ENCODE peak calls at places on chromosomes 12 and 14, in five cellular contexts. J, W, Y, E and O are unnamed samples. For H3K27me3, the result is how much of the 10 kb centered on the place peaks cover.

GRCh38 chr14:89417469-89418225 is 614 bp upstream of the FOXN3 start:
- DNase-seq in E (peak), W (no peak), Y (peak), J (peak), O (peak)

GRCh38 chr14:103014466-103015319 is 42.7 kb downstream of the CDC42BPB start:
- DNase-seq in W (no peak), Y (no peak), J (no peak), E (no peak), O (peak)

GRCh38 chr12:90086281-90086680 is 377.6 kb upstream of the ATP2B1 start:
- DNase-seq in J (no peak), W (no peak), Y (no peak), E (peak), O (no peak)

GRCh38 chr12:14076538-14076937 is 95.1 kb upstream of the GRIN2B start:
- DNase-seq in W (no peak), Y (no peak), J (no peak), E (peak), O (no peak)

GRCh38 chr14:100306256-100306505 is at the start of gene SLC25A29:
- DNase-seq in J (no peak), Y (no peak), E (no peak), W (peak), O (no peak)

GRCh38 chr12:56805282-56805855 is 42.2 kb downstream of the HSD17B6 start:
- DNase-seq in W (no peak), J (no peak), E (no peak), Y (no peak), O (no peak)

GRCh38 chr14:91318911-91319310 is 74.4 kb upstream of the GPR68 start:
- DNase-seq in Y (no peak), W (no peak), J (no peak), E (no peak), O (no peak)

GRCh38 chr14:88411039-88411438 is 25.6 kb downstream of the SPATA7 start:
- DNase-seq in E (no peak), Y (no peak), J (no peak), W (no peak), O (no peak)

GRCh38 chr12:76247026-76247688 is 101.1 kb downstream of the BBS10 start:
- DNase-seq in E (no peak), W (no peak), Y (no peak), J (no peak), O (no peak)

GRCh38 chr14:28982228-28982627 is 215.6 kb downstream of the FOXG1 start:
- DNase-seq in J (no peak), Y (no peak), E (no peak), W (no peak), O (no peak)

GRCh38 chr12:4256043-4256826 is 17.3 kb upstream of the CCND2 start:
- DNase-seq in W (no peak), Y (no peak), J (no peak), E (no peak), O (no peak)

GRCh38 chr12:82996168-82996812 is 309.6 kb downstream of the TMTC2 start:
- DNase-seq in E (peak), Y (peak), J (no peak), W (no peak), O (no peak)

GRCh38 chr14:77108753-77109152 is 10.7 kb downstream of the CIPC start:
- DNase-seq in J (no peak), Y (no peak), E (no peak), W (no peak), O (no peak)

GRCh38 chr12:54723653-54724256 is 75.6 kb upstream of the DCD start:
- DNase-seq in E (peak), J (no peak), Y (no peak), W (no peak), O (peak)

GRCh38 chr12:103799504-103800251 is 41.4 kb downstream of the NT5DC3 start:
- DNase-seq in E (peak), J (no peak), W (no peak), Y (peak), O (peak)

DNA sequence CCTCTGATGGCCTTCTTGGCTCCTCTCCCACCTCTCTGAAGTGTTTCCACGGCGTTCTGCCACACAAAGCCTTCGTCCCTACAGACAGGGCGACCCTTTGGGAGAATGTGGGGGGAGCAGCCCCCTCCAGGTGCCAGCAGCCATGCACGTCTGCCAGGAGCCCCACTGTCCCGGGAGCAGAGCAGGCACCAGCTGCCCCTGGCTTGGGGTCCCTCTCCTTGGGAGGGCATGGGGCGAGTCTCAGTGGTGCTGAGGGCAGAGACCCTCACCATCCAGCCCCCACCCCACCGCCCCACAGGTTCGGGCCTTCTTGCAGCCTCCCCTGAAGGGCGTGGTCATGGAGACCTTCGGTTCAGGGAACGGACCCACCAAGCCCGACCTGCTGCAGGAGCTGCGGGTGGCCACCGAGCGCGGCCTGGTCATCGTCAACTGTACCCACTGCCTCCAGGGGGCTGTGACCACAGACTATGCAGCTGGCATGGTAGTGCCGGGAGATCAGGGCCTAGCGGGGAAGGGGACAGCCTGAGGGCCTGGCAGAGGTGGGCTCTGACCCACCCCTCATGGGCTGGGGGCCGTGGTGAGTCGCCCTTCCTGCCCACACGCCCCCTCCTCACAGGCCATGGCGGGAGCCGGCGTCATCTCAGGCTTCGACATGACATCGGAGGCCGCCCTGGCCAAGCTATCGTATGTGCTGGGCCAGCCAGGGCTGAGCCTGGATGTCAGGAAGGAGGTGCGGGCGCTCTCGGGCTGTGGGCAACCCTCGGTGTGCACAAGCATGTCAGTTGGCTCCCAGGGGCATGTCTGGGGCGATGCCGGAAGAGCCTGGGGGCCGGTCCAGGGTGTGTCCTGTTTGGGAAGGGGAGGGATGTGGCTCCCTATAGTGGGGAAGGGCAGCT is 18.8 kb downstream of the ASPG start:
- DNase-seq in W (no peak), Y (no peak), E (no peak), J (no peak), O (no peak)
- H3K27ac ChIP-seq in W (no peak), Y (no peak), E (no peak), J (no peak), O (no peak)

DNA sequence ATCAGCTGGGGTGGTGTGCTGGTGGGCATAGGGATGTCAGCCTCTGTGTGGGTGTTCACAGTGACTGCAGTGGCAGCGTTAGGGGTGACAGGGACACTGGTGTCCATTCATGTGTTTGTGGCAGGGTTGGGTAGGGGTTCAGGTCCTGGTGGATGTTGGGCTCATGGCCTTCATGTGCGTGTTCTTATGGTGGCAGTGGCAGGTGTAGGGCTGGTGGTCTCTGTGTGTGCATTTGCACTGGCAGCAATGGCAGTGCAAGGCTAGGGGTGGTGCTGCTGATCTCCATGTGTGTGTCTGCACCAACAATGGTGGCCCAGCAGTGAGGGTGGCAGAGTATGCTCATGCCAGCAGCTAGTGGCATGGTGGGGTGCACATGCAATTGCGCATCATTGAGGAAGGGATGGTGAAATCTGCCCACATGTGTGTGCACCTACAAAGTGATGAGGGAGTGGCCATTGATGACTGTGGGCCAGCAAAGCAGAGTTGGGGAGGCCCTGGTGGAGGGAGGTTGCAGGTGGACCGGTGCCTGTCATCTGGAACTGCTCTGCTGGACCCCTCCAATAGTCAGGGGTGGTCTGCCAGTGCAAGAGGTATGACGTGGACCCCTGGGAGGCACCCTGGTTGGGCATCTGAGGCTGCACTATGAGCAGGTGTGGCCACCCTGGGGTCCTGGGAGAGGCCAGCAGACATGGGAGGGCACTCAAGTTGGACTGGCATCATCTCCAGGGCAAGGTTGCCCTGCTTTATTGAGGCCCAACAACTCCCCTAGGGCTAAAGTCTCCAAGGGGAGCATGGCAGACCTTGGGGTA is 182.9 kb downstream of the TTC6 start:
- DNase-seq in E (no peak), W (no peak), Y (no peak), J (no peak), O (no peak)
- TF ChIP-seq CTCF in E (no peak), W (no peak), Y (no peak), J (no peak), O (no peak)

DNA sequence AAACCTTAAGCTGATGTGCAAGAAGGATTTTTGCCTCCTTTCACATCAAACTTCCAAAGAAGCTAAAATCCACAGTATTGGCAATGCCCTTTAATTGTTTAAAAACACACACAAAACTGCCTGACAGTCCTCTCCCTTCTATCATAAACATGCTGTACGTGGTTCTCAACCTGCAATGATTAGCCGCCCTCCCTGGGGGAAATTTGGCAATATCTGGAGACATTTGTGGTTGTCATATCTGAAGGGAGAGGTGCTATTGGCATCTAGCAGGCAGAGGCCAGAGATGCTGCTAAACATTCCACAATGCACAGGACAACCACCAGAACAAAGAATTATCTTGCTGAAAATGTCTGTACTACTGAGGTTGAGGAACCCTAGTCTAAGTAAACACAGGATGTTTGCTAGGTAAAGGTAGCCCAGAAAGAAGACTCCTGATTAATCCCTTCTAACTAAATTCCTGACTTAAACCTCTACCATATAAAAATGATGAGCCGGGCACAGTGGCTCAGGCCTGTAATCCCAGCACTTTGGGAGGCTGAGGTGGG is 1.2 kb downstream of the ACOT6 start:
- DNase-seq in Y (no peak), E (peak), W (no peak), J (no peak), O (no peak)
- H3K27me3 ChIP-seq in Y (under half), E (under half), W (under half), J (under half), O (under half)

GRCh38 chr14:105250008-105250366 is 1.7 kb downstream of the BTBD6 start:
- DNase-seq in Y (no peak), W (no peak), J (no peak), E (no peak), O (no peak)
- H3K27ac ChIP-seq in Y (no peak), W (no peak), J (no peak), E (no peak), O (no peak)

GRCh38 chr12:53053223-53054111 is 3.6 kb downstream of the TNS2 start:
- DNase-seq in Y (peak), E (peak), W (no peak), J (peak), O (no peak)
- TF ChIP-seq CTCF in Y (peak), E (peak), W (peak), J (peak), O (peak)